ENCODE peak calls at places on chromosomes 11 and 22, in eight cellular contexts. One of them, this sample, is unnamed.

GRCh38 chr11:59144096-59144495 is 1.4 kb downstream of the FAM111A start:
- DNase-seq in PC-3: peak
- DNase-seq in activated CD4-positive, alpha-beta T cell treated with anti-CD3 and anti-CD28 coated beads, Interleukin-2, amount 50 U/mL, for 1 hour: no peak
- DNase-seq in hepatocyte: no peak
- DNase-seq in EL: no peak
- DNase-seq in AG09309: no peak
- DNase-seq in HT-29: no peak
- DNase-seq in right lobe of liver: no peak
- DNase-seq in this sample: no peak

GRCh38 chr22:23691748-23692423 is 1.1 kb downstream of the RGL4 start:
- DNase-seq in PC-3: no peak
- DNase-seq in activated CD4-positive, alpha-beta T cell treated with anti-CD3 and anti-CD28 coated beads, Interleukin-2, amount 50 U/mL, for 1 hour: no peak
- DNase-seq in hepatocyte: no peak
- DNase-seq in EL: no peak
- DNase-seq in AG09309: no peak
- DNase-seq in HT-29: no peak
- DNase-seq in right lobe of liver: no peak
- DNase-seq in this sample: no peak

GRCh38 chr11:8219257-8220021 is 44.2 kb downstream of the LMO1 start:
- DNase-seq in PC-3: peak
- DNase-seq in activated CD4-positive, alpha-beta T cell treated with anti-CD3 and anti-CD28 coated beads, Interleukin-2, amount 50 U/mL, for 1 hour: no peak
- DNase-seq in hepatocyte: peak
- DNase-seq in EL: peak
- DNase-seq in AG09309: no peak
- DNase-seq in HT-29: peak
- DNase-seq in right lobe of liver: peak
- DNase-seq in this sample: peak

GRCh38 chr22:20641198-20641892 is 132.6 kb upstream of the SERPIND1 start:
- DNase-seq in PC-3: no peak
- DNase-seq in activated CD4-positive, alpha-beta T cell treated with anti-CD3 and anti-CD28 coated beads, Interleukin-2, amount 50 U/mL, for 1 hour: no peak
- DNase-seq in hepatocyte: no peak
- DNase-seq in EL: no peak
- DNase-seq in AG09309: no peak
- DNase-seq in HT-29: no peak
- DNase-seq in right lobe of liver: no peak
- DNase-seq in this sample: no peak

GRCh38 chr11:102237096-102237735 is 80.1 kb upstream of the BIRC3 start:
- DNase-seq in PC-3: peak
- DNase-seq in activated CD4-positive, alpha-beta T cell treated with anti-CD3 and anti-CD28 coated beads, Interleukin-2, amount 50 U/mL, for 1 hour: no peak
- DNase-seq in hepatocyte: no peak
- DNase-seq in EL: peak
- DNase-seq in AG09309: no peak
- DNase-seq in HT-29: no peak
- DNase-seq in right lobe of liver: no peak
- DNase-seq in this sample: peak

GRCh38 chr11:70491696-70492472 is 93.6 kb downstream of the CTTN start:
- DNase-seq in PC-3: no peak
- DNase-seq in activated CD4-positive, alpha-beta T cell treated with anti-CD3 and anti-CD28 coated beads, Interleukin-2, amount 50 U/mL, for 1 hour: no peak
- DNase-seq in hepatocyte: no peak
- DNase-seq in EL: no peak
- DNase-seq in AG09309: no peak
- DNase-seq in HT-29: no peak
- DNase-seq in right lobe of liver: peak
- DNase-seq in this sample: no peak

GRCh38 chr11:9601876-9602199 is 28.4 kb downstream of the WEE1 start:
- DNase-seq in PC-3: no peak
- DNase-seq in activated CD4-positive, alpha-beta T cell treated with anti-CD3 and anti-CD28 coated beads, Interleukin-2, amount 50 U/mL, for 1 hour: no peak
- DNase-seq in hepatocyte: no peak
- DNase-seq in EL: no peak
- DNase-seq in AG09309: no peak
- DNase-seq in HT-29: no peak
- DNase-seq in right lobe of liver: no peak
- DNase-seq in this sample: no peak

GRCh38 chr11:47552086-47552580 is 799 bp downstream of the CELF1 start:
- DNase-seq in PC-3: peak
- DNase-seq in activated CD4-positive, alpha-beta T cell treated with anti-CD3 and anti-CD28 coated beads, Interleukin-2, amount 50 U/mL, for 1 hour: peak
- DNase-seq in hepatocyte: peak
- DNase-seq in EL: peak
- DNase-seq in AG09309: no peak
- DNase-seq in HT-29: peak
- DNase-seq in right lobe of liver: peak
- DNase-seq in this sample: peak

GRCh38 chr22:42655693-42656092 is 6.5 kb upstream of the CYB5R3 start:
- DNase-seq in PC-3: no peak
- DNase-seq in activated CD4-positive, alpha-beta T cell treated with anti-CD3 and anti-CD28 coated beads, Interleukin-2, amount 50 U/mL, for 1 hour: no peak
- DNase-seq in hepatocyte: no peak
- DNase-seq in EL: no peak
- DNase-seq in AG09309: no peak
- DNase-seq in HT-29: no peak
- DNase-seq in right lobe of liver: no peak
- DNase-seq in this sample: no peak

GRCh38 chr11:46376258-46377050 is 5.0 kb upstream of the MDK start:
- DNase-seq in PC-3: no peak
- DNase-seq in activated CD4-positive, alpha-beta T cell treated with anti-CD3 and anti-CD28 coated beads, Interleukin-2, amount 50 U/mL, for 1 hour: no peak
- DNase-seq in hepatocyte: no peak
- DNase-seq in EL: no peak
- DNase-seq in AG09309: no peak
- DNase-seq in HT-29: no peak
- DNase-seq in right lobe of liver: no peak
- DNase-seq in this sample: no peak

GRCh38 chr11:14673824-14674432 is 30.3 kb downstream of the PDE3B start:
- DNase-seq in PC-3: no peak
- DNase-seq in activated CD4-positive, alpha-beta T cell treated with anti-CD3 and anti-CD28 coated beads, Interleukin-2, amount 50 U/mL, for 1 hour: no peak
- DNase-seq in hepatocyte: no peak
- DNase-seq in EL: no peak
- DNase-seq in AG09309: no peak
- DNase-seq in HT-29: no peak
- DNase-seq in right lobe of liver: no peak
- DNase-seq in this sample: no peak

GRCh38 chr11:103714246-103714645 is 322.2 kb upstream of the DDI1 start:
- DNase-seq in PC-3: no peak
- DNase-seq in activated CD4-positive, alpha-beta T cell treated with anti-CD3 and anti-CD28 coated beads, Interleukin-2, amount 50 U/mL, for 1 hour: no peak
- DNase-seq in hepatocyte: no peak
- DNase-seq in EL: peak
- DNase-seq in AG09309: no peak
- DNase-seq in HT-29: no peak
- DNase-seq in right lobe of liver: no peak
- DNase-seq in this sample: peak

GRCh38 chr11:34976496-34976895 is 60.1 kb downstream of the PDHX start:
- DNase-seq in PC-3: no peak
- DNase-seq in activated CD4-positive, alpha-beta T cell treated with anti-CD3 and anti-CD28 coated beads, Interleukin-2, amount 50 U/mL, for 1 hour: no peak
- DNase-seq in hepatocyte: no peak
- DNase-seq in EL: no peak
- DNase-seq in AG09309: no peak
- DNase-seq in HT-29: no peak
- DNase-seq in right lobe of liver: no peak
- DNase-seq in this sample: no peak

GRCh38 chr11:88179966-88180629 is 4.9 kb upstream of the RAB38 start:
- DNase-seq in PC-3: peak
- DNase-seq in activated CD4-positive, alpha-beta T cell treated with anti-CD3 and anti-CD28 coated beads, Interleukin-2, amount 50 U/mL, for 1 hour: no peak
- DNase-seq in hepatocyte: no peak
- DNase-seq in EL: no peak
- DNase-seq in AG09309: no peak
- DNase-seq in HT-29: no peak
- DNase-seq in right lobe of liver: no peak
- DNase-seq in this sample: peak

GRCh38 chr11:26017903-26018750 is 313.8 kb upstream of the ANO3 start:
- DNase-seq in PC-3: no peak
- DNase-seq in activated CD4-positive, alpha-beta T cell treated with anti-CD3 and anti-CD28 coated beads, Interleukin-2, amount 50 U/mL, for 1 hour: no peak
- DNase-seq in hepatocyte: no peak
- DNase-seq in EL: no peak
- DNase-seq in AG09309: no peak
- DNase-seq in HT-29: peak
- DNase-seq in right lobe of liver: no peak
- DNase-seq in this sample: no peak

GRCh38 chr11:27287205-27287604 is 75.8 kb downstream of the CCDC34 start:
- DNase-seq in PC-3: no peak
- DNase-seq in activated CD4-positive, alpha-beta T cell treated with anti-CD3 and anti-CD28 coated beads, Interleukin-2, amount 50 U/mL, for 1 hour: no peak
- DNase-seq in hepatocyte: no peak
- DNase-seq in EL: no peak
- DNase-seq in AG09309: no peak
- DNase-seq in HT-29: no peak
- DNase-seq in right lobe of liver: no peak
- DNase-seq in this sample: no peak

GRCh38 chr22:38629108-38629507 is 27.1 kb downstream of the FAM227A start:
- DNase-seq in PC-3: no peak
- DNase-seq in activated CD4-positive, alpha-beta T cell treated with anti-CD3 and anti-CD28 coated beads, Interleukin-2, amount 50 U/mL, for 1 hour: no peak
- DNase-seq in hepatocyte: no peak
- DNase-seq in EL: no peak
- DNase-seq in AG09309: no peak
- DNase-seq in HT-29: no peak
- DNase-seq in right lobe of liver: no peak
- DNase-seq in this sample: no peak

GRCh38 chr22:35540600-35541253 is at the start of gene RASD2:
- DNase-seq in PC-3: peak
- DNase-seq in activated CD4-positive, alpha-beta T cell treated with anti-CD3 and anti-CD28 coated beads, Interleukin-2, amount 50 U/mL, for 1 hour: no peak
- DNase-seq in hepatocyte: peak
- DNase-seq in EL: peak
- DNase-seq in AG09309: no peak
- DNase-seq in HT-29: no peak
- DNase-seq in right lobe of liver: no peak
- DNase-seq in this sample: no peak

GRCh38 chr22:16783930-16784354 is 41.3 kb downstream of the XKR3 start:
- DNase-seq in PC-3: peak
- DNase-seq in activated CD4-positive, alpha-beta T cell treated with anti-CD3 and anti-CD28 coated beads, Interleukin-2, amount 50 U/mL, for 1 hour: no peak
- DNase-seq in hepatocyte: peak
- DNase-seq in EL: no peak
- DNase-seq in AG09309: no peak
- DNase-seq in HT-29: peak
- DNase-seq in right lobe of liver: no peak
- DNase-seq in this sample: peak

GRCh38 chr22:18060646-18061620 is 16.9 kb upstream of the PEX26 start:
- DNase-seq in PC-3: peak
- DNase-seq in activated CD4-positive, alpha-beta T cell treated with anti-CD3 and anti-CD28 coated beads, Interleukin-2, amount 50 U/mL, for 1 hour: no peak
- DNase-seq in hepatocyte: peak
- DNase-seq in EL: peak
- DNase-seq in AG09309: no peak
- DNase-seq in HT-29: peak
- DNase-seq in right lobe of liver: peak
- DNase-seq in this sample: peak

GRCh38 chr11:69442807-69443137 is 38.7 kb upstream of the LINC01488 start:
- DNase-seq in PC-3: peak
- DNase-seq in activated CD4-positive, alpha-beta T cell treated with anti-CD3 and anti-CD28 coated beads, Interleukin-2, amount 50 U/mL, for 1 hour: no peak
- DNase-seq in hepatocyte: peak
- DNase-seq in EL: peak
- DNase-seq in AG09309: peak
- DNase-seq in HT-29: peak
- DNase-seq in right lobe of liver: peak
- DNase-seq in this sample: peak

GRCh38 chr11:76159983-76160661 is 46.2 kb downstream of the WNT11 start:
- DNase-seq in PC-3: no peak
- DNase-seq in activated CD4-positive, alpha-beta T cell treated with anti-CD3 and anti-CD28 coated beads, Interleukin-2, amount 50 U/mL, for 1 hour: no peak
- DNase-seq in hepatocyte: no peak
- DNase-seq in EL: no peak
- DNase-seq in AG09309: no peak
- DNase-seq in HT-29: no peak
- DNase-seq in right lobe of liver: no peak
- DNase-seq in this sample: no peak

GRCh38 chr11:63839508-63840355 is 822 bp downstream of the MARK2 start:
- DNase-seq in PC-3: peak
- DNase-seq in activated CD4-positive, alpha-beta T cell treated with anti-CD3 and anti-CD28 coated beads, Interleukin-2, amount 50 U/mL, for 1 hour: peak
- DNase-seq in hepatocyte: no peak
- DNase-seq in EL: peak
- DNase-seq in AG09309: no peak
- DNase-seq in HT-29: peak
- DNase-seq in right lobe of liver: peak
- DNase-seq in this sample: no peak

GRCh38 chr22:42493393-42493792 is 26.2 kb downstream of the RRP7A start:
- DNase-seq in PC-3: no peak
- DNase-seq in activated CD4-positive, alpha-beta T cell treated with anti-CD3 and anti-CD28 coated beads, Interleukin-2, amount 50 U/mL, for 1 hour: no peak
- DNase-seq in hepatocyte: no peak
- DNase-seq in EL: no peak
- DNase-seq in AG09309: no peak
- DNase-seq in HT-29: no peak
- DNase-seq in right lobe of liver: no peak
- DNase-seq in this sample: no peak

GRCh38 chr22:42685941-42686666 is 34.6 kb downstream of the A4GALT start:
- DNase-seq in PC-3: no peak
- DNase-seq in activated CD4-positive, alpha-beta T cell treated with anti-CD3 and anti-CD28 coated beads, Interleukin-2, amount 50 U/mL, for 1 hour: no peak
- DNase-seq in hepatocyte: peak
- DNase-seq in EL: no peak
- DNase-seq in AG09309: no peak
- DNase-seq in HT-29: no peak
- DNase-seq in right lobe of liver: no peak
- DNase-seq in this sample: no peak

GRCh38 chr11:130765369-130765768 is 150.9 kb downstream of the SNX19 start:
- DNase-seq in PC-3: no peak
- DNase-seq in activated CD4-positive, alpha-beta T cell treated with anti-CD3 and anti-CD28 coated beads, Interleukin-2, amount 50 U/mL, for 1 hour: no peak
- DNase-seq in hepatocyte: no peak
- DNase-seq in EL: no peak
- DNase-seq in AG09309: no peak
- DNase-seq in HT-29: no peak
- DNase-seq in right lobe of liver: no peak
- DNase-seq in this sample: no peak

GRCh38 chr22:44281706-44282637 is 30.8 kb downstream of the SHISAL1 start:
- DNase-seq in PC-3: no peak
- DNase-seq in activated CD4-positive, alpha-beta T cell treated with anti-CD3 and anti-CD28 coated beads, Interleukin-2, amount 50 U/mL, for 1 hour: no peak
- DNase-seq in hepatocyte: no peak
- DNase-seq in EL: no peak
- DNase-seq in AG09309: no peak
- DNase-seq in HT-29: no peak
- DNase-seq in right lobe of liver: no peak
- DNase-seq in this sample: no peak

GRCh38 chr11:19087658-19088057 is 27.1 kb upstream of the MRGPRX2 start:
- DNase-seq in PC-3: peak
- DNase-seq in activated CD4-positive, alpha-beta T cell treated with anti-CD3 and anti-CD28 coated beads, Interleukin-2, amount 50 U/mL, for 1 hour: no peak
- DNase-seq in hepatocyte: no peak
- DNase-seq in EL: peak
- DNase-seq in AG09309: peak
- DNase-seq in HT-29: no peak
- DNase-seq in right lobe of liver: no peak
- DNase-seq in this sample: peak

GRCh38 chr11:134639586-134640330 is 227.7 kb upstream of the B3GAT1 start:
- DNase-seq in PC-3: no peak
- DNase-seq in activated CD4-positive, alpha-beta T cell treated with anti-CD3 and anti-CD28 coated beads, Interleukin-2, amount 50 U/mL, for 1 hour: no peak
- DNase-seq in hepatocyte: peak
- DNase-seq in EL: no peak
- DNase-seq in AG09309: no peak
- DNase-seq in HT-29: peak
- DNase-seq in right lobe of liver: no peak
- DNase-seq in this sample: no peak

GRCh38 chr11:112320668-112321067 is 60.0 kb upstream of the PLET1 start:
- DNase-seq in PC-3: peak
- DNase-seq in activated CD4-positive, alpha-beta T cell treated with anti-CD3 and anti-CD28 coated beads, Interleukin-2, amount 50 U/mL, for 1 hour: no peak
- DNase-seq in hepatocyte: peak
- DNase-seq in EL: peak
- DNase-seq in AG09309: no peak
- DNase-seq in HT-29: peak
- DNase-seq in right lobe of liver: peak
- DNase-seq in this sample: peak

GRCh38 chr11:134452849-134453177 is 40.8 kb upstream of the B3GAT1 start:
- DNase-seq in PC-3: no peak
- DNase-seq in activated CD4-positive, alpha-beta T cell treated with anti-CD3 and anti-CD28 coated beads, Interleukin-2, amount 50 U/mL, for 1 hour: no peak
- DNase-seq in hepatocyte: no peak
- DNase-seq in EL: no peak
- DNase-seq in AG09309: no peak
- DNase-seq in HT-29: no peak
- DNase-seq in right lobe of liver: no peak
- DNase-seq in this sample: no peak

GRCh38 chr11:17369094-17369493 is 17.5 kb downstream of the NCR3LG1 start:
- DNase-seq in PC-3: no peak
- DNase-seq in activated CD4-positive, alpha-beta T cell treated with anti-CD3 and anti-CD28 coated beads, Interleukin-2, amount 50 U/mL, for 1 hour: no peak
- DNase-seq in hepatocyte: no peak
- DNase-seq in EL: no peak
- DNase-seq in AG09309: no peak
- DNase-seq in HT-29: no peak
- DNase-seq in right lobe of liver: no peak
- DNase-seq in this sample: no peak

GRCh38 chr22:49658902-49659280 is 168.8 kb downstream of the BRD1 start:
- DNase-seq in PC-3: no peak
- DNase-seq in activated CD4-positive, alpha-beta T cell treated with anti-CD3 and anti-CD28 coated beads, Interleukin-2, amount 50 U/mL, for 1 hour: no peak
- DNase-seq in hepatocyte: no peak
- DNase-seq in EL: no peak
- DNase-seq in AG09309: no peak
- DNase-seq in HT-29: no peak
- DNase-seq in right lobe of liver: no peak
- DNase-seq in this sample: no peak

GRCh38 chr11:87255589-87255988 is 217.9 kb downstream of the TMEM135 start:
- DNase-seq in PC-3: no peak
- DNase-seq in activated CD4-positive, alpha-beta T cell treated with anti-CD3 and anti-CD28 coated beads, Interleukin-2, amount 50 U/mL, for 1 hour: no peak
- DNase-seq in hepatocyte: no peak
- DNase-seq in EL: no peak
- DNase-seq in AG09309: no peak
- DNase-seq in HT-29: no peak
- DNase-seq in right lobe of liver: no peak
- DNase-seq in this sample: no peak

This sample was measured in cardiac fibroblast.